ENCODE peak calls at places on chromosome 16, in seven cellular contexts. H, T, F, N, Z, C and X are unnamed samples.

GRCh38 chr16:4306439-4307214 is 9.2 kb upstream of the GLIS2 start:
- DNase-seq in H (no peak), T (peak), F (no peak), N (no peak), Z (no peak), C (no peak), X (peak)

GRCh38 chr16:22764662-22765302 is 49.2 kb upstream of the HS3ST2 start:
- DNase-seq in H (no peak), T (peak), F (no peak), N (no peak), Z (no peak), C (no peak), X (no peak)

GRCh38 chr16:51641191-51641765 is 490.2 kb upstream of the SALL1 start:
- DNase-seq in H (no peak), T (no peak), F (no peak), N (no peak), Z (no peak), C (no peak), X (no peak)

GRCh38 chr16:20023190-20023589 is 50.5 kb downstream of the GPR139 start:
- DNase-seq in H (no peak), T (no peak), F (no peak), N (peak), Z (no peak), C (peak), X (no peak)

GRCh38 chr16:86020971-86021370 is 122.0 kb downstream of the IRF8 start:
- DNase-seq in H (no peak), T (no peak), F (no peak), N (no peak), Z (no peak), C (no peak), X (no peak)

GRCh38 chr16:23518435-23518891 is 8.2 kb upstream of the GGA2 start:
- DNase-seq in H (no peak), T (no peak), F (no peak), N (no peak), Z (no peak), C (no peak), X (no peak)

GRCh38 chr16:56370836-56371235 is 54.5 kb downstream of the AMFR start:
- DNase-seq in H (no peak), T (no peak), F (no peak), N (no peak), Z (no peak), C (no peak), X (no peak)

GRCh38 chr16:21611178-21611545 is 11.8 kb downstream of the METTL9 start:
- DNase-seq in H (no peak), T (no peak), F (no peak), N (no peak), Z (no peak), C (no peak), X (no peak)

GRCh38 chr16:28131210-28131609 is 67.7 kb upstream of the GSG1L start:
- DNase-seq in H (no peak), T (no peak), F (no peak), N (no peak), Z (no peak), C (no peak), X (no peak)

GRCh38 chr16:82082543-82083244 is 47.6 kb downstream of the HSD17B2 start:
- DNase-seq in H (no peak), T (no peak), F (no peak), N (peak), Z (no peak), C (no peak), X (no peak)

GRCh38 chr16:9351440-9351839 is 260.0 kb downstream of the HAPSTR1 start:
- DNase-seq in H (no peak), T (no peak), F (no peak), N (no peak), Z (no peak), C (no peak), X (no peak)

GRCh38 chr16:88599092-88599733 is 29.0 kb downstream of the ZC3H18 start:
- DNase-seq in H (no peak), T (no peak), F (no peak), N (no peak), Z (no peak), C (no peak), X (no peak)

GRCh38 chr16:3101841-3102470 is 2.9 kb upstream of the ZSCAN10 start:
- DNase-seq in H (no peak), T (no peak), F (no peak), N (no peak), Z (no peak), C (no peak), X (no peak)

GRCh38 chr16:81752225-81752875 is 26.7 kb upstream of the PLCG2 start:
- DNase-seq in H (peak), T (no peak), F (peak), N (no peak), Z (no peak), C (peak), X (peak)

GRCh38 chr16:66569827-66570405 is 3.7 kb downstream of the CMTM1 start:
- DNase-seq in H (no peak), T (no peak), F (no peak), N (no peak), Z (no peak), C (no peak), X (no peak)

GRCh38 chr16:27498916-27499658 is 50.6 kb downstream of the GTF3C1 start:
- DNase-seq in H (no peak), T (no peak), F (no peak), N (no peak), Z (no peak), C (no peak), X (no peak)

GRCh38 chr16:75433732-75434413 is 570 bp upstream of the CFDP1 start:
- DNase-seq in H (no peak), T (peak), F (peak), N (peak), Z (peak), C (peak), X (peak)

GRCh38 chr16:57186630-57187507 is 740 bp downstream of the RSPRY1 start:
- DNase-seq in H (no peak), T (peak), F (no peak), N (peak), Z (no peak), C (peak), X (no peak)

GRCh38 chr16:57159447-57159846 is 26.4 kb downstream of the PSME3IP1 start:
- DNase-seq in H (no peak), T (no peak), F (no peak), N (no peak), Z (no peak), C (no peak), X (no peak)

GRCh38 chr16:1026057-1026783 is 44.6 kb downstream of the SOX8 start:
- DNase-seq in H (no peak), T (no peak), F (no peak), N (no peak), Z (no peak), C (no peak), X (no peak)

GRCh38 chr16:65071371-65072311 is 50.2 kb downstream of the CDH11 start:
- DNase-seq in H (no peak), T (no peak), F (no peak), N (no peak), Z (no peak), C (no peak), X (no peak)

GRCh38 chr16:84239186-84239790 is 524 bp downstream of the KCNG4 start:
- DNase-seq in H (no peak), T (no peak), F (no peak), N (no peak), Z (no peak), C (no peak), X (no peak)

GRCh38 chr16:66265556-66266133 is 100.8 kb upstream of the CDH5 start:
- DNase-seq in H (no peak), T (no peak), F (no peak), N (no peak), Z (no peak), C (no peak), X (no peak)

GRCh38 chr16:12613131-12613991 is 190.3 kb downstream of the CPPED1 start:
- DNase-seq in H (peak), T (no peak), F (no peak), N (peak), Z (peak), C (peak), X (no peak)

GRCh38 chr16:81940781-81941560 is 70.3 kb downstream of the SDR42E1 start:
- DNase-seq in H (no peak), T (peak), F (no peak), N (peak), Z (no peak), C (no peak), X (no peak)

GRCh38 chr16:88616320-88616719 is 22.1 kb upstream of the IL17C start:
- DNase-seq in H (no peak), T (no peak), F (no peak), N (no peak), Z (no peak), C (no peak), X (no peak)

GRCh38 chr16:27449434-27450188 is 47.6 kb downstream of the IL21R start:
- DNase-seq in H (no peak), T (no peak), F (peak), N (no peak), Z (no peak), C (no peak), X (peak)

GRCh38 chr16:49641250-49641649 is 214.7 kb downstream of the ZNF423 start:
- DNase-seq in H (peak), T (no peak), F (no peak), N (no peak), Z (no peak), C (no peak), X (no peak)

GRCh38 chr16:1940273-1941161 is 2.5 kb downstream of the MSRB1 start:
- DNase-seq in H (no peak), T (no peak), F (no peak), N (peak), Z (no peak), C (no peak), X (no peak)

GRCh38 chr16:88863426-88863825 is 3.0 kb downstream of the PABPN1L start:
- DNase-seq in H (no peak), T (no peak), F (no peak), N (no peak), Z (no peak), C (no peak), X (no peak)

GRCh38 chr16:24688359-24688758 is 41.1 kb upstream of the TNRC6A start:
- DNase-seq in H (no peak), T (no peak), F (no peak), N (no peak), Z (no peak), C (no peak), X (no peak)

GRCh38 chr16:79589495-79590134 is 10.9 kb downstream of the MAF start:
- DNase-seq in H (no peak), T (no peak), F (no peak), N (no peak), Z (no peak), C (no peak), X (no peak)

GRCh38 chr16:9102943-9103342 is 11.5 kb downstream of the HAPSTR1 start:
- DNase-seq in H (no peak), T (no peak), F (no peak), N (no peak), Z (no peak), C (no peak), X (no peak)

GRCh38 chr16:70703041-70703834 is 17.4 kb upstream of the MTSS2 start:
- DNase-seq in H (no peak), T (peak), F (no peak), N (peak), Z (no peak), C (peak), X (no peak)
- TF ChIP-seq POLR2AphosphoS5 in H (no peak), T (no peak), F (no peak), N (no peak), Z (no peak), C (no peak), X (no peak)

GRCh38 chr16:54938351-54939346 is 8.0 kb downstream of the IRX5 start:
- DNase-seq in H (no peak), T (no peak), F (no peak), N (no peak), Z (no peak), C (no peak), X (no peak)

GRCh38 chr16:54939537-54940278 is 9.0 kb downstream of the IRX5 start:
- DNase-seq in H (no peak), T (no peak), F (no peak), N (no peak), Z (no peak), C (peak), X (no peak)

GRCh38 chr16:54936979-54937672 is 6.5 kb downstream of the IRX5 start:
- DNase-seq in H (no peak), T (no peak), F (no peak), N (no peak), Z (no peak), C (no peak), X (no peak)

GRCh38 chr16:54936086-54936978 is 5.7 kb downstream of the IRX5 start:
- DNase-seq in H (no peak), T (no peak), F (no peak), N (no peak), Z (no peak), C (no peak), X (no peak)

GRCh38 chr16:54937673-54938350 is 7.1 kb downstream of the IRX5 start:
- DNase-seq in H (no peak), T (no peak), F (no peak), N (no peak), Z (no peak), C (no peak), X (no peak)
- TF ChIP-seq TAF1 in H (no peak), T (no peak), F (no peak), N (no peak), Z (no peak), C (no peak), X (no peak)

GRCh38 chr16:11536104-11536866 is 50.4 kb downstream of the LITAF start:
- DNase-seq in H (no peak), T (no peak), F (no peak), N (no peak), Z (no peak), C (no peak), X (no peak)

GRCh38 chr16:11542069-11542775 is 44.5 kb downstream of the LITAF start:
- DNase-seq in H (no peak), T (no peak), F (no peak), N (no peak), Z (no peak), C (no peak), X (no peak)

GRCh38 chr16:11535494-11535893 is 51.2 kb downstream of the LITAF start:
- DNase-seq in H (no peak), T (no peak), F (no peak), N (peak), Z (no peak), C (no peak), X (no peak)

GRCh38 chr16:11538880-11539279 is 47.8 kb downstream of the LITAF start:
- DNase-seq in H (no peak), T (no peak), F (no peak), N (no peak), Z (no peak), C (no peak), X (no peak)

DNA sequence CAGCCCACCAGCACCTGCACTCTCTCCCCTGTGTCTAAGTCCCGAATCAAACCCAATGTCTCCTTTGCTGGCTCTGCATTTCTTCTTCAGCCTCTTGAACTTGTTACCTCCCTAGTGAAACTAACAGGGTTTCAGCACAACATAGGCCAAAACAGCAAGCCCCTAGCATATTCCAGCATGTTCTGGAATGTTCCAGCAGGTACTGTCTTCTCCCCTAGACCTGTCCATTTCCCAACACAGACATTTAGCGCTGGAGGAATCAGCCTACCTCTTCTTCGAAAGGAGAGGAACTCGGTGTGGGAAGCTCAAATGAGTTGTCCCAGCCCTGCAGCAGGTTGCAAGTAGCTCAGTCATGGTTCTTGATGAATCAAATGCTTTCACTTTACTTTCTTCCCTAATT is 47.1 kb downstream of the LITAF start:
- DNase-seq in H (no peak), T (no peak), F (no peak), N (no peak), Z (no peak), C (no peak), X (no peak)
- TF ChIP-seq POLR2AphosphoS5 in H (no peak), T (no peak), F (no peak), N (no peak), Z (no peak), C (no peak), X (no peak)

DNA sequence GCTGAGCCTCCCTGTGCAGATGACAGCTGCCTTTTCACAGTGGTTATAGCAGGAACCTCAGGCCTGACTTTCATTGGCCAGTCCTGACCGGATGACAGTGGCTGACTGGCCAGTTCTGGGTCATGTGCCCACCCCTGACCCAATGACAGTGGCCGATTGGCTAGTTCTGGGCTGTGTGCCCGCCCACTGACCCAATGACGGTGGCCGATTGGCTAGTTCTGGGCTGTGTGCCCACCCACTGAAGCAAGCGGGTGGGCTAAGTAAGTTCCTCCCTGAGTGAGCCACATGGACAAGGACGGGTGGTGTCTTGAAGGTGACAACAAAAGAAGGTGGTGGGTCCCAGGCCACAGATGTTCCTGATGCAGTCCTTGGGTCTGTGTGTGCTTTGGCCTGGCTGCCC is 9.5 kb downstream of the DEF8 start:
- DNase-seq in H (no peak), T (peak), F (no peak), N (peak), Z (no peak), C (peak), X (no peak)
- TF ChIP-seq TAF1 in H (no peak), T (no peak), F (no peak), N (no peak), Z (no peak), C (no peak), X (no peak)

DNA sequence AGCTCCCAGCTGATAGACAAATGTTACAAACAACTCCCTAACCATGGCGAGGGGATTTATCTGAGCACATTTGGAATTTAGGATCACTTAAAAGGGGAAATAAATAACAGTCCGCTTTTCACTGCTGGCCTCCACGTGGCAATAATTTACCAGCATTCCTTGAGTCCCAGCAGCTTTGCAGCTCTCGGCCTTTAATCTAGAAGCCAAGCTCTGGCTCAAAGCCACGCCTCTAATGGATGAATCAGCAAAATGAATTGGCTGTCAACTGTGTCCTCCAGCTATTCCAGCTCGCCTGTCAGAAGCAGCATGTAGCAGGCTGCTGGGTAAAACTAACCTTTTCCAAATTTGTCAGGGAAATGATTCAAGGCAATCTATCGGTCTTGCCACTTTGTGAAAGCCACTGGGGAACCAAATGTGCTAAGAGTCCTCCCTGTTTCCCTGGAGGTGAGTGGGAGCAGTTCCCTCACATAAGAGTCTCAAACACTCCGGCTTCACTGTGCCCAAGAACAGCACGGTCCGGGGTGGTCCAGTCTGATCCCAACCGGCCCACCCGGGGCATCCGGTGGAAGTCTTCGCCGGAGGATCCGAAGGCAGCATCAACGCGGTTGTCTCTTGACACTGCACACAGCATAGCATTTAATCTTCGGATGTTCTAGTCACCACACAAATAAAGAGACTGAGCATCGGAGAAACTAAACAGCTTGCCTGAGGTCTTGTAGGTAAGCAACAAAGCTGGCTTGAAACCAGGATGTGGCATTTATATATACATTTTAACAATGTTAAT is 143.3 kb downstream of the PARN start:
- DNase-seq in H (no peak), T (peak), F (no peak), N (peak), Z (no peak), C (peak), X (no peak)
- TF ChIP-seq POLR2AphosphoS5 in H (no peak), T (peak), F (no peak), N (peak), Z (no peak), C (peak), X (no peak)